ENCODE peak calls at places on chromosome 14, in seven cellular contexts. B is HCT116, O is GM12878, M is K562, E is HepG2, I is SK-N-SH, G is H1. K is an unnamed sample.

GRCh38 chr14:78240567-78240966 is 70.4 kb downstream of the NRXN3 start:
- DNase-seq in B (no peak), O (no peak), M (no peak), E (no peak), I (no peak), G (no peak), K (no peak)

GRCh38 chr14:26856832-26857508 is 259.1 kb upstream of the NOVA1 start:
- DNase-seq in B (no peak), O (no peak), M (no peak), E (no peak), I (no peak), G (no peak), K (no peak)

GRCh38 chr14:90559811-90560492 is 163.1 kb downstream of the CALM1 start:
- DNase-seq in B (no peak), O (no peak), M (no peak), E (no peak), I (no peak), G (no peak), K (peak; percentile 56)

GRCh38 chr14:61479746-61480502 is 158.5 kb downstream of the PRKCH start:
- DNase-seq in B (no peak), O (no peak), M (no peak), E (no peak), I (no peak), G (no peak), K (no peak)

GRCh38 chr14:57352771-57353170 is 37.6 kb upstream of the NAA30 start:
- DNase-seq in B (no peak), O (no peak), M (no peak), E (no peak), I (no peak), G (no peak), K (no peak)

GRCh38 chr14:44910826-44911225 is 50.9 kb downstream of the KLHL28 start:
- DNase-seq in B (no peak), O (no peak), M (no peak), E (no peak), I (no peak), G (no peak), K (no peak)

GRCh38 chr14:22657861-22658260 is 13.7 kb upstream of the OR6J1 start:
- DNase-seq in B (no peak), O (no peak), M (peak; percentile 27), E (peak; percentile 59), I (no peak), G (no peak), K (peak; percentile 59)

GRCh38 chr14:69685217-69685616 is 73.8 kb downstream of the SUSD6 start:
- DNase-seq in B (no peak), O (no peak), M (peak; percentile 22), E (no peak), I (no peak), G (no peak), K (no peak)

GRCh38 chr14:94620597-94620996 is 8.4 kb downstream of the SERPINA3 start:
- DNase-seq in B (no peak), O (no peak), M (no peak), E (no peak), I (no peak), G (no peak), K (no peak)

GRCh38 chr14:74882103-74882920 is 596 bp downstream of the DLST start:
- DNase-seq in B (no peak), O (no peak), M (peak; percentile 53), E (no peak), I (peak; percentile 29), G (no peak), K (peak; percentile 37)

GRCh38 chr14:66563731-66564130 is 55.8 kb downstream of the GPHN start:
- DNase-seq in B (no peak), O (no peak), M (no peak), E (no peak), I (no peak), G (no peak), K (no peak)

DNA sequence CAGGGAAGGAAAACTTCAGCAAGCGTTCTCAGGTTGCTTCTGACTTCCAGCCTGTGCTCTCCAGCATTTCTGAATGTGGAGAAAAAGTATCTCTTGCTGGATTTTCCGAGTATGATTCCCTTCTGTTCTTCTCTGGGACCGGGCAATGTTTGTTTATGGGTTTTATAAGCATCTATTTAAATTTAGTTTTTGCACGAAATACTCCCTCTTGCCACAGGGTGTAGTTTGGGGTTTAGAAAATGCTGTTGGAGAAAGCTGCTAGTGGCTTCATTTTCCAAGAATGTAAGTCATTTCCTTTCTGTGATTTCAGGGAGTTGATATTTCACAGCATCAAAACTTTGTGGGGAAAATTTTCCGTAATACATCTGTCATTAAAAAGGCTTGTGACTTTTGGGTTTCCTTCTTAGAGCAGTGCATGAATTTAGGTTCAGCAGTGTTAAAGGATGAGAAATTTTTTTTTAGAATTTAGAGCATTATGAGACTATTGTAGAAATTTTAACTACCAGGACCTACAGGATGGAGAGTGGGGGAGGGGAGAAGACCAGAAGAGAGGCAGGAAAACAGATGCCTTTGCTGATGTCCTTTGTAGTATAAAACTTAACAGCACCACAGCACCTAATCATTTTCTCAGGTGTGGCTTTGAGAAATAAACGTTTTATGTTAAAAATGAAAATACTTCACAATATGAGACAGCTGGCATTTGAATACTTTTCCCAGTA is 1.5 kb downstream of the FRMD6 start:
- DNase-seq in B (no peak), O (no peak), M (no peak), E (no peak), I (no peak), G (no peak), K (peak; percentile 16)
- TF ChIP-seq JUND in B (no peak), O (no peak), M (no peak), E (no peak), I (peak; percentile 26), G (no peak), K (no peak)

DNA sequence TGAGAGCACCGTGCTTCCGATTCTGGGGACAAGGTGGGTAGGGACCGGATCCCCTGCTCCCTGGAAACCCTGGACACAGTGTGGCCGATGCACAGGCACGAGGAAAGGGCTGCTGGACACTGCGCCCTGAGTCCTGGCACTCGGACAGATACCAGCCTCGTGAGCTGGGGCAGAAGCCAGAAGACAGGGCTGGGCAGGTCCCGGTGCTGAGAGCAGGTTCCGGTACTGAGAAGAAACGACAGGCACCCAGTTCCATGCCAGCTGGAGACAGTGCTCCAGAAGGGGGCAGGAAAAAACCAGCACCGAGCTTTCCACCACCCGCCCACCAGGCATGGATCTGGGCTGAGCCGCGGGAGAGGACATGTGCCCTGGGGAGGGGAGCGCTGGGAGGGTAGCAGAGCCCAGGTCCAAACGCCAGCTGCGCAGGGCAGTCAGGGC is 6.5 kb downstream of the XRCC3 start:
- DNase-seq in B (no peak), O (no peak), M (no peak), E (no peak), I (no peak), G (no peak), K (no peak)
- TF ChIP-seq JUND in B (no peak), O (no peak), M (no peak), E (no peak), I (no peak), G (no peak), K (no peak)

DNA sequence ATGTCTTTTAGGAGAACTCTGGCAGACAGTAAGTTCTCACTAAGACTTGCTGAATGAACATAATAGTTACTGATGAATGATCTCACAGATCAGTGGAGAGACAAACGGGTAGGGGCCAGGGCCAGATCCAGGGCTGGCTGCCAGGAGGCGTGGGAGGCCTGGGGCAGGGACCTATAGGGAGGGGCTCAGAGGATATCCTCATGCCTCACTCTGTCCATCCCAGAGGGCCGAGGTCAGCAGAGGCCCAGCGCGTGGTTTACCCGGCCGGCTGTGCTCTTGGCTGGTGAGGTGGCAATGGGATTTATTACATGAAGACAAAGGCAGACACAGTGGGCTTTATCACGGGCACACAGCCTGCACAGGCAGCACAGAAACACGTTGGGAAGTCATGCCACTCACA is 85.4 kb downstream of the CHGA start:
- DNase-seq in B (no peak), O (no peak), M (peak; percentile 14), E (no peak), I (peak; percentile 82), G (no peak), K (no peak)
- TF ChIP-seq JUND in B (no peak), O (no peak), M (no peak), E (no peak), I (no peak), G (no peak), K (no peak)

DNA sequence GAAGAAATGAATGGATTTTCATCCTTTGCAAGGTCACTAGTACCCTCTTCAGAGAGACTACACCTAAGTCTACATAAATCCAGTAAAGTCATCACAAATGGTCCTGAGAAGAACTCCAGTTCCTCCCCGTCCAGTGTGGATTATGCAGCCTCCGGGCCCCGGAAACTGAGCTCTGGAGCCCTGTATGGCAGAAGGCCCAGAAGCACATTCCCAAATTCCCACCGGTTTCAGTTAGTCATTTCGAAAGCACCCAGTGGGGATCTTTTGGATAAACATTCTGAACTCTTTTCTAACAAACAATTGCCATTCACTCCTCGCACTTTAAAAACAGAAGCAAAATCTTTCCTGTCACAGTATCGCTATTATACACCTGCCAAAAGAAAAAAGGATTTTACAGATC is 40.8 kb downstream of the SPATA7 start:
- DNase-seq in B (no peak), O (no peak), M (no peak), E (no peak), I (no peak), G (no peak), K (no peak)
- TF ChIP-seq JUND in B (no peak), O (no peak), M (no peak), E (no peak), I (no peak), G (no peak), K (no peak)

K was measured in T47D.